ENCODE peak calls at places on chromosomes 16 and 17, in seven cellular contexts. One of them, this sample, is unnamed.

GRCh38 chr16:81567987-81568748 is 123.6 kb downstream of the CMIP start:
- DNase-seq in T-helper 2 cell: peak
- DNase-seq in Caco-2: no peak
- DNase-seq in iPS DF 6.9: no peak
- DNase-seq in T-helper 1 cell: no peak
- DNase-seq in CD8-positive, alpha-beta memory T cell: no peak
- DNase-seq in NCI-H1105 treated with DMSO at 0.1 percent for 48 hours: no peak
- DNase-seq in this sample: peak

GRCh38 chr17:2841606-2842005 is 45.4 kb downstream of the RAP1GAP2 start:
- DNase-seq in T-helper 1 cell: no peak
- DNase-seq in CD8-positive, alpha-beta memory T cell: no peak
- DNase-seq in iPS DF 6.9: no peak
- DNase-seq in T-helper 2 cell: no peak
- DNase-seq in Caco-2: no peak
- DNase-seq in NCI-H1105 treated with DMSO at 0.1 percent for 48 hours: no peak
- DNase-seq in this sample: no peak

GRCh38 chr17:34220776-34221390 is 34.2 kb upstream of the CCL2 start:
- DNase-seq in T-helper 2 cell: no peak
- DNase-seq in NCI-H1105 treated with DMSO at 0.1 percent for 48 hours: no peak
- DNase-seq in CD8-positive, alpha-beta memory T cell: no peak
- DNase-seq in Caco-2: no peak
- DNase-seq in T-helper 1 cell: no peak
- DNase-seq in iPS DF 6.9: no peak
- DNase-seq in this sample: no peak

GRCh38 chr16:27718136-27718766 is 168.3 kb downstream of the KATNIP start:
- DNase-seq in NCI-H1105 treated with DMSO at 0.1 percent for 48 hours: no peak
- DNase-seq in iPS DF 6.9: no peak
- DNase-seq in T-helper 2 cell: no peak
- DNase-seq in CD8-positive, alpha-beta memory T cell: no peak
- DNase-seq in T-helper 1 cell: no peak
- DNase-seq in Caco-2: no peak
- DNase-seq in this sample: no peak

GRCh38 chr16:58256108-58256507 is 38.7 kb downstream of the PRSS54 start:
- DNase-seq in T-helper 2 cell: no peak
- DNase-seq in CD8-positive, alpha-beta memory T cell: no peak
- DNase-seq in Caco-2: no peak
- DNase-seq in T-helper 1 cell: no peak
- DNase-seq in iPS DF 6.9: no peak
- DNase-seq in NCI-H1105 treated with DMSO at 0.1 percent for 48 hours: no peak
- DNase-seq in this sample: no peak

GRCh38 chr17:82548681-82549303 is 29.3 kb downstream of the FOXK2 start:
- DNase-seq in iPS DF 6.9: no peak
- DNase-seq in Caco-2: no peak
- DNase-seq in T-helper 1 cell: no peak
- DNase-seq in CD8-positive, alpha-beta memory T cell: no peak
- DNase-seq in T-helper 2 cell: no peak
- DNase-seq in NCI-H1105 treated with DMSO at 0.1 percent for 48 hours: no peak
- DNase-seq in this sample: peak

GRCh38 chr16:22358000-22358399 is 16.4 kb downstream of the CDR2 start:
- DNase-seq in Caco-2: no peak
- DNase-seq in T-helper 2 cell: no peak
- DNase-seq in CD8-positive, alpha-beta memory T cell: no peak
- DNase-seq in NCI-H1105 treated with DMSO at 0.1 percent for 48 hours: no peak
- DNase-seq in T-helper 1 cell: no peak
- DNase-seq in iPS DF 6.9: no peak
- DNase-seq in this sample: no peak

GRCh38 chr17:76911299-76912007 is 43.2 kb downstream of the MGAT5B start:
- DNase-seq in T-helper 1 cell: no peak
- DNase-seq in Caco-2: no peak
- DNase-seq in T-helper 2 cell: no peak
- DNase-seq in NCI-H1105 treated with DMSO at 0.1 percent for 48 hours: peak
- DNase-seq in CD8-positive, alpha-beta memory T cell: no peak
- DNase-seq in iPS DF 6.9: no peak
- DNase-seq in this sample: no peak

GRCh38 chr17:6688944-6689343 is 24.2 kb downstream of the SLC13A5 start:
- DNase-seq in CD8-positive, alpha-beta memory T cell: no peak
- DNase-seq in T-helper 2 cell: no peak
- DNase-seq in Caco-2: no peak
- DNase-seq in NCI-H1105 treated with DMSO at 0.1 percent for 48 hours: no peak
- DNase-seq in T-helper 1 cell: no peak
- DNase-seq in iPS DF 6.9: no peak
- DNase-seq in this sample: no peak

GRCh38 chr17:52237151-52237550 is 78.6 kb upstream of the CA10 start:
- DNase-seq in Caco-2: no peak
- DNase-seq in T-helper 2 cell: no peak
- DNase-seq in T-helper 1 cell: no peak
- DNase-seq in NCI-H1105 treated with DMSO at 0.1 percent for 48 hours: no peak
- DNase-seq in iPS DF 6.9: no peak
- DNase-seq in CD8-positive, alpha-beta memory T cell: no peak
- DNase-seq in this sample: no peak

GRCh38 chr17:19996502-19996901 is 12.7 kb upstream of the SPECC1 start:
- DNase-seq in CD8-positive, alpha-beta memory T cell: no peak
- DNase-seq in T-helper 2 cell: no peak
- DNase-seq in iPS DF 6.9: no peak
- DNase-seq in T-helper 1 cell: no peak
- DNase-seq in Caco-2: peak
- DNase-seq in NCI-H1105 treated with DMSO at 0.1 percent for 48 hours: no peak
- DNase-seq in this sample: no peak

GRCh38 chr16:77736879-77737278 is 14.6 kb downstream of the NUDT7 start:
- DNase-seq in T-helper 1 cell: no peak
- DNase-seq in iPS DF 6.9: no peak
- DNase-seq in Caco-2: no peak
- DNase-seq in NCI-H1105 treated with DMSO at 0.1 percent for 48 hours: no peak
- DNase-seq in CD8-positive, alpha-beta memory T cell: no peak
- DNase-seq in T-helper 2 cell: no peak
- DNase-seq in this sample: no peak

GRCh38 chr16:87681990-87682570 is 79.8 kb downstream of the JPH3 start:
- DNase-seq in iPS DF 6.9: no peak
- DNase-seq in T-helper 1 cell: no peak
- DNase-seq in T-helper 2 cell: no peak
- DNase-seq in Caco-2: peak
- DNase-seq in CD8-positive, alpha-beta memory T cell: no peak
- DNase-seq in NCI-H1105 treated with DMSO at 0.1 percent for 48 hours: no peak
- DNase-seq in this sample: no peak

GRCh38 chr17:36529121-36529520 is 5.5 kb downstream of the MYO19 start:
- DNase-seq in Caco-2: no peak
- DNase-seq in NCI-H1105 treated with DMSO at 0.1 percent for 48 hours: no peak
- DNase-seq in CD8-positive, alpha-beta memory T cell: no peak
- DNase-seq in T-helper 2 cell: no peak
- DNase-seq in iPS DF 6.9: no peak
- DNase-seq in T-helper 1 cell: no peak
- DNase-seq in this sample: no peak

GRCh38 chr17:80649672-80650338 is 105.2 kb downstream of the RPTOR start:
- DNase-seq in T-helper 2 cell: peak
- DNase-seq in NCI-H1105 treated with DMSO at 0.1 percent for 48 hours: no peak
- DNase-seq in Caco-2: peak
- DNase-seq in CD8-positive, alpha-beta memory T cell: no peak
- DNase-seq in iPS DF 6.9: peak
- DNase-seq in T-helper 1 cell: no peak
- DNase-seq in this sample: peak

GRCh38 chr17:7219434-7219811 is 213 bp downstream of the DLG4 start:
- DNase-seq in T-helper 2 cell: no peak
- DNase-seq in CD8-positive, alpha-beta memory T cell: no peak
- DNase-seq in NCI-H1105 treated with DMSO at 0.1 percent for 48 hours: no peak
- DNase-seq in T-helper 1 cell: no peak
- DNase-seq in iPS DF 6.9: no peak
- DNase-seq in Caco-2: no peak
- DNase-seq in this sample: no peak

GRCh38 chr16:84411768-84412167 is 43.4 kb downstream of the ATP2C2 start:
- DNase-seq in T-helper 1 cell: no peak
- DNase-seq in Caco-2: no peak
- DNase-seq in T-helper 2 cell: no peak
- DNase-seq in iPS DF 6.9: no peak
- DNase-seq in NCI-H1105 treated with DMSO at 0.1 percent for 48 hours: no peak
- DNase-seq in CD8-positive, alpha-beta memory T cell: no peak
- DNase-seq in this sample: no peak

GRCh38 chr16:87166321-87166720 is 150.9 kb downstream of the C16orf95 start:
- DNase-seq in T-helper 1 cell: no peak
- DNase-seq in T-helper 2 cell: no peak
- DNase-seq in iPS DF 6.9: no peak
- DNase-seq in CD8-positive, alpha-beta memory T cell: no peak
- DNase-seq in Caco-2: no peak
- DNase-seq in NCI-H1105 treated with DMSO at 0.1 percent for 48 hours: no peak
- DNase-seq in this sample: no peak

GRCh38 chr17:2144701-2145100 is 89.8 kb downstream of the HIC1 start:
- DNase-seq in Caco-2: no peak
- DNase-seq in T-helper 1 cell: no peak
- DNase-seq in iPS DF 6.9: no peak
- DNase-seq in T-helper 2 cell: no peak
- DNase-seq in CD8-positive, alpha-beta memory T cell: no peak
- DNase-seq in NCI-H1105 treated with DMSO at 0.1 percent for 48 hours: no peak
- DNase-seq in this sample: no peak

GRCh38 chr16:31477220-31478216 is 5.4 kb upstream of the SLC5A2 start:
- DNase-seq in T-helper 2 cell: no peak
- DNase-seq in T-helper 1 cell: no peak
- DNase-seq in CD8-positive, alpha-beta memory T cell: peak
- DNase-seq in NCI-H1105 treated with DMSO at 0.1 percent for 48 hours: no peak
- DNase-seq in iPS DF 6.9: no peak
- DNase-seq in Caco-2: peak
- DNase-seq in this sample: peak

This sample was measured in thyroid gland.